ENCODE peak calls at places on chromosomes 7 and 10, in ten cellular contexts. Y, V, C, E, L, U, T, R, I and Q are unnamed samples.

GRCh38 chr10:109992485-109992884 is 15.3 kb upstream of the ADD3 start:
- DNase-seq in Y (no peak), V (no peak), C (no peak), E (no peak), L (peak), U (no peak), T (no peak), R (no peak), I (no peak), Q (no peak)

GRCh38 chr10:32940321-32941264 is 17.4 kb downstream of the ITGB1 start:
- DNase-seq in Y (no peak), V (no peak), C (no peak), E (no peak), L (no peak), U (no peak), T (no peak), R (no peak), I (no peak), Q (no peak)

GRCh38 chr10:121949473-121949872 is 21.6 kb upstream of the ATE1 start:
- DNase-seq in Y (no peak), V (no peak), C (no peak), E (no peak), L (no peak), U (no peak), T (no peak), R (no peak), I (no peak), Q (no peak)

GRCh38 chr7:94195813-94196212 is 191.7 kb upstream of the BET1 start:
- DNase-seq in Y (no peak), V (no peak), C (no peak), E (no peak), L (no peak), U (no peak), T (no peak), R (no peak), I (no peak), Q (no peak)

GRCh38 chr10:48289652-48290238 is 15.2 kb upstream of the FRMPD2 start:
- DNase-seq in Y (peak), V (peak), C (peak), E (peak), L (peak), U (peak), T (peak), R (peak), I (peak), Q (peak)

GRCh38 chr10:113610636-113611601 is 52.9 kb downstream of the NRAP start:
- DNase-seq in Y (no peak), V (peak), C (no peak), E (no peak), L (no peak), U (no peak), T (no peak), R (peak), I (no peak), Q (no peak)

GRCh38 chr7:69467826-69468225 is 130.4 kb upstream of the AUTS2 start:
- DNase-seq in Y (no peak), V (no peak), C (no peak), E (no peak), L (no peak), U (no peak), T (no peak), R (no peak), I (no peak), Q (peak)

GRCh38 chr7:14687777-14688176 is 214.8 kb downstream of the DGKB start:
- DNase-seq in Y (no peak), V (no peak), C (no peak), E (no peak), L (no peak), U (peak), T (no peak), R (no peak), I (peak), Q (no peak)

GRCh38 chr7:43592321-43592720 is 9.4 kb downstream of the STK17A start:
- DNase-seq in Y (no peak), V (no peak), C (no peak), E (no peak), L (no peak), U (no peak), T (no peak), R (no peak), I (no peak), Q (no peak)

GRCh38 chr7:155864271-155864985 is 52.2 kb upstream of the SHH start:
- DNase-seq in Y (no peak), V (no peak), C (no peak), E (no peak), L (no peak), U (no peak), T (no peak), R (no peak), I (no peak), Q (no peak)

GRCh38 chr10:95694665-95695064 is 938 bp upstream of the TCTN3 start:
- DNase-seq in Y (no peak), V (no peak), C (no peak), E (no peak), L (no peak), U (no peak), T (no peak), R (no peak), I (no peak), Q (no peak)

GRCh38 chr7:1021366-1021765 is 23.0 kb upstream of the GPR146 start:
- DNase-seq in Y (no peak), V (no peak), C (no peak), E (no peak), L (no peak), U (no peak), T (no peak), R (no peak), I (no peak), Q (no peak)

GRCh38 chr7:140200102-140200989 is 23.6 kb upstream of the KDM7A start:
- DNase-seq in Y (no peak), V (no peak), C (no peak), E (no peak), L (peak), U (peak), T (no peak), R (no peak), I (no peak), Q (no peak)

GRCh38 chr7:108421720-108422331 is 34.4 kb downstream of the NRCAM start:
- DNase-seq in Y (no peak), V (no peak), C (no peak), E (no peak), L (no peak), U (no peak), T (no peak), R (no peak), I (no peak), Q (no peak)

GRCh38 chr7:12089951-12090756 is 120.9 kb upstream of the TMEM106B start:
- DNase-seq in Y (no peak), V (no peak), C (no peak), E (no peak), L (no peak), U (peak), T (no peak), R (peak), I (no peak), Q (no peak)

GRCh38 chr10:48964038-48964437 is 24.4 kb upstream of the LRRC18 start:
- DNase-seq in Y (no peak), V (no peak), C (no peak), E (no peak), L (no peak), U (no peak), T (no peak), R (no peak), I (no peak), Q (no peak)

GRCh38 chr10:24349379-24350110 is 140.6 kb downstream of the KIAA1217 start:
- DNase-seq in Y (no peak), V (peak), C (no peak), E (no peak), L (no peak), U (no peak), T (no peak), R (no peak), I (no peak), Q (peak)